ENCODE peak calls at places on chromosomes 5 and 9, in six cellular contexts. One of them, this sample, is unnamed.
A peak's percentile ranks its signal among the peaks of the same experiment; 100 is the strongest.

GRCh38 chr9:33229359-33230120 is 10.4 kb upstream of the SPINK4 start:
- DNase-seq in heart left ventricle: no peak
- DNase-seq in WTC11: peak; percentile 26
- DNase-seq in M059J: peak; percentile 76
- DNase-seq in NCI-H2107: peak; percentile 55
- DNase-seq in suprapubic skin: peak; percentile 83
- DNase-seq in this sample: no peak

GRCh38 chr5:115194671-115195070 is 25.0 kb upstream of the TRIM36 start:
- DNase-seq in heart left ventricle: no peak
- DNase-seq in WTC11: no peak
- DNase-seq in M059J: no peak
- DNase-seq in NCI-H2107: no peak
- DNase-seq in suprapubic skin: no peak
- DNase-seq in this sample: no peak

GRCh38 chr9:14136047-14136446 is 177.9 kb downstream of the NFIB start:
- DNase-seq in heart left ventricle: no peak
- DNase-seq in WTC11: no peak
- DNase-seq in M059J: no peak
- DNase-seq in NCI-H2107: no peak
- DNase-seq in suprapubic skin: no peak
- DNase-seq in this sample: no peak

GRCh38 chr5:135442387-135443256 is 4.5 kb downstream of the DCANP1 start:
- DNase-seq in heart left ventricle: peak; percentile 12
- DNase-seq in WTC11: no peak
- DNase-seq in M059J: no peak
- DNase-seq in NCI-H2107: no peak
- DNase-seq in suprapubic skin: no peak
- DNase-seq in this sample: no peak

GRCh38 chr5:134576386-134577021 is 51.0 kb downstream of the JADE2 start:
- DNase-seq in heart left ventricle: no peak
- DNase-seq in WTC11: no peak
- DNase-seq in M059J: peak; percentile 44
- DNase-seq in NCI-H2107: no peak
- DNase-seq in suprapubic skin: no peak
- DNase-seq in this sample: no peak

GRCh38 chr5:162209005-162209605 is 141.5 kb downstream of the GABRG2 start:
- DNase-seq in heart left ventricle: no peak
- DNase-seq in WTC11: peak; percentile 70
- DNase-seq in M059J: peak; percentile 8
- DNase-seq in NCI-H2107: no peak
- DNase-seq in suprapubic skin: no peak
- DNase-seq in this sample: peak; percentile 28

GRCh38 chr9:81632599-81632998 is 56.7 kb downstream of the TLE1 start:
- DNase-seq in heart left ventricle: no peak
- DNase-seq in WTC11: no peak
- DNase-seq in M059J: peak; percentile 67
- DNase-seq in NCI-H2107: no peak
- DNase-seq in suprapubic skin: no peak
- DNase-seq in this sample: no peak

GRCh38 chr9:71921190-71921814 is 9.9 kb downstream of the C9orf85 start:
- DNase-seq in heart left ventricle: no peak
- DNase-seq in WTC11: no peak
- DNase-seq in M059J: peak; percentile 84
- DNase-seq in NCI-H2107: no peak
- DNase-seq in suprapubic skin: no peak
- DNase-seq in this sample: no peak

GRCh38 chr5:134554319-134555222 is 29.1 kb downstream of the JADE2 start:
- DNase-seq in heart left ventricle: peak; percentile 85
- DNase-seq in WTC11: no peak
- DNase-seq in M059J: peak; percentile 99
- DNase-seq in NCI-H2107: no peak
- DNase-seq in suprapubic skin: no peak
- DNase-seq in this sample: peak; percentile 38

GRCh38 chr5:60163762-60164161 is 270.2 kb upstream of the PDE4D start:
- DNase-seq in heart left ventricle: no peak
- DNase-seq in WTC11: no peak
- DNase-seq in M059J: peak; percentile 48
- DNase-seq in NCI-H2107: no peak
- DNase-seq in suprapubic skin: no peak
- DNase-seq in this sample: no peak

GRCh38 chr9:14347408-14348224 is 33.7 kb upstream of the NFIB start:
- DNase-seq in heart left ventricle: peak; percentile 67
- DNase-seq in WTC11: peak; percentile 57
- DNase-seq in M059J: peak; percentile 44
- DNase-seq in NCI-H2107: no peak
- DNase-seq in suprapubic skin: no peak
- DNase-seq in this sample: no peak

GRCh38 chr5:50969207-50970145 is 303.0 kb downstream of the PARP8 start:
- DNase-seq in heart left ventricle: no peak
- DNase-seq in WTC11: peak; percentile 38
- DNase-seq in M059J: no peak
- DNase-seq in NCI-H2107: peak; percentile 18
- DNase-seq in suprapubic skin: no peak
- DNase-seq in this sample: no peak

GRCh38 chr9:124217839-124218437 is 39.8 kb upstream of the NEK6 start:
- DNase-seq in heart left ventricle: no peak
- DNase-seq in WTC11: no peak
- DNase-seq in M059J: no peak
- DNase-seq in NCI-H2107: no peak
- DNase-seq in suprapubic skin: peak; percentile 34
- DNase-seq in this sample: no peak

GRCh38 chr5:128613111-128613510 is 75.1 kb upstream of the FBN2 start:
- DNase-seq in heart left ventricle: no peak
- DNase-seq in WTC11: no peak
- DNase-seq in M059J: no peak
- DNase-seq in NCI-H2107: no peak
- DNase-seq in suprapubic skin: no peak
- DNase-seq in this sample: no peak

GRCh38 chr5:105754056-105754455 is 1916.7 kb downstream of the EFNA5 start:
- DNase-seq in heart left ventricle: no peak
- DNase-seq in WTC11: no peak
- DNase-seq in M059J: no peak
- DNase-seq in NCI-H2107: no peak
- DNase-seq in suprapubic skin: no peak
- DNase-seq in this sample: no peak

GRCh38 chr9:1474259-1474658 is 424.1 kb downstream of the DMRT2 start:
- DNase-seq in heart left ventricle: no peak
- DNase-seq in WTC11: no peak
- DNase-seq in M059J: no peak
- DNase-seq in NCI-H2107: no peak
- DNase-seq in suprapubic skin: no peak
- DNase-seq in this sample: no peak

GRCh38 chr5:926416-927171 is 33.9 kb downstream of the TRIP13 start:
- DNase-seq in heart left ventricle: no peak
- DNase-seq in WTC11: peak; percentile 56
- DNase-seq in M059J: no peak
- DNase-seq in NCI-H2107: no peak
- DNase-seq in suprapubic skin: peak; percentile 63
- DNase-seq in this sample: no peak

GRCh38 chr9:96383165-96383939 is at the start of gene SLC35D2:
- DNase-seq in heart left ventricle: peak; percentile 75
- DNase-seq in WTC11: peak; percentile 73
- DNase-seq in M059J: peak; percentile 78
- DNase-seq in NCI-H2107: no peak
- DNase-seq in suprapubic skin: peak; percentile 66
- DNase-seq in this sample: peak; percentile 76

GRCh38 chr5:79971156-79971555 is 19.9 kb downstream of the MTX3 start:
- DNase-seq in heart left ventricle: no peak
- DNase-seq in WTC11: no peak
- DNase-seq in M059J: peak; percentile 77
- DNase-seq in NCI-H2107: no peak
- DNase-seq in suprapubic skin: no peak
- DNase-seq in this sample: no peak

GRCh38 chr9:119487118-119487827 is 118.0 kb upstream of the BRINP1 start:
- DNase-seq in heart left ventricle: no peak
- DNase-seq in WTC11: peak; percentile 19
- DNase-seq in M059J: no peak
- DNase-seq in NCI-H2107: no peak
- DNase-seq in suprapubic skin: no peak
- DNase-seq in this sample: no peak

GRCh38 chr9:78131969-78132687 is 100.5 kb upstream of the GNAQ start:
- DNase-seq in heart left ventricle: no peak
- DNase-seq in WTC11: no peak
- DNase-seq in M059J: peak; percentile 61
- DNase-seq in NCI-H2107: no peak
- DNase-seq in suprapubic skin: no peak
- DNase-seq in this sample: no peak

GRCh38 chr5:2271280-2271679 is 388.6 kb upstream of the IRX4 start:
- DNase-seq in heart left ventricle: no peak
- DNase-seq in WTC11: no peak
- DNase-seq in M059J: no peak
- DNase-seq in NCI-H2107: no peak
- DNase-seq in suprapubic skin: no peak
- DNase-seq in this sample: no peak

GRCh38 chr5:42984307-42984706 is 55.8 kb downstream of the ANXA2R start:
- DNase-seq in heart left ventricle: no peak
- DNase-seq in WTC11: no peak
- DNase-seq in M059J: no peak
- DNase-seq in NCI-H2107: no peak
- DNase-seq in suprapubic skin: no peak
- DNase-seq in this sample: no peak

GRCh38 chr9:17776735-17777134 is 197.9 kb downstream of the SH3GL2 start:
- DNase-seq in heart left ventricle: peak; percentile 43
- DNase-seq in WTC11: no peak
- DNase-seq in M059J: peak; percentile 28
- DNase-seq in NCI-H2107: no peak
- DNase-seq in suprapubic skin: no peak
- DNase-seq in this sample: no peak

GRCh38 chr5:167565555-167565954 is 725.9 kb upstream of the WWC1 start:
- DNase-seq in heart left ventricle: no peak
- DNase-seq in WTC11: no peak
- DNase-seq in M059J: peak; percentile 32
- DNase-seq in NCI-H2107: no peak
- DNase-seq in suprapubic skin: no peak
- DNase-seq in this sample: peak; percentile 9

GRCh38 chr5:178651046-178651810 is 24.4 kb upstream of the CLK4 start:
- DNase-seq in heart left ventricle: no peak
- DNase-seq in WTC11: no peak
- DNase-seq in M059J: no peak
- DNase-seq in NCI-H2107: no peak
- DNase-seq in suprapubic skin: no peak
- DNase-seq in this sample: no peak

GRCh38 chr9:127214421-127215265 is 49.9 kb upstream of the GARNL3 start:
- DNase-seq in heart left ventricle: no peak
- DNase-seq in WTC11: peak; percentile 77
- DNase-seq in M059J: peak; percentile 64
- DNase-seq in NCI-H2107: peak; percentile 67
- DNase-seq in suprapubic skin: peak; percentile 61
- DNase-seq in this sample: peak; percentile 88

GRCh38 chr9:93255994-93256877 is 72.3 kb downstream of the WNK2 start:
- DNase-seq in heart left ventricle: peak; percentile 16
- DNase-seq in WTC11: no peak
- DNase-seq in M059J: no peak
- DNase-seq in NCI-H2107: no peak
- DNase-seq in suprapubic skin: peak; percentile 44
- DNase-seq in this sample: no peak

GRCh38 chr5:161391724-161392123 is 154.8 kb downstream of the GABRB2 start:
- DNase-seq in heart left ventricle: no peak
- DNase-seq in WTC11: no peak
- DNase-seq in M059J: no peak
- DNase-seq in NCI-H2107: no peak
- DNase-seq in suprapubic skin: no peak
- DNase-seq in this sample: no peak

GRCh38 chr5:60823574-60823973 is 20.5 kb downstream of the ELOVL7 start:
- DNase-seq in heart left ventricle: no peak
- DNase-seq in WTC11: no peak
- DNase-seq in M059J: no peak
- DNase-seq in NCI-H2107: no peak
- DNase-seq in suprapubic skin: no peak
- DNase-seq in this sample: no peak

GRCh38 chr5:132483101-132483500 is 7.5 kb downstream of the IRF1 start:
- DNase-seq in heart left ventricle: no peak
- DNase-seq in WTC11: no peak
- DNase-seq in M059J: no peak
- DNase-seq in NCI-H2107: no peak
- DNase-seq in suprapubic skin: peak; percentile 44
- DNase-seq in this sample: no peak

GRCh38 chr9:103545260-103545659 is 548.8 kb upstream of the SMC2 start:
- DNase-seq in heart left ventricle: no peak
- DNase-seq in WTC11: no peak
- DNase-seq in M059J: no peak
- DNase-seq in NCI-H2107: no peak
- DNase-seq in suprapubic skin: no peak
- DNase-seq in this sample: no peak

GRCh38 chr5:157026789-157027424 is 32.0 kb downstream of the HAVCR1 start:
- DNase-seq in heart left ventricle: no peak
- DNase-seq in WTC11: peak; percentile 43
- DNase-seq in M059J: peak; percentile 12
- DNase-seq in NCI-H2107: peak; percentile 24
- DNase-seq in suprapubic skin: no peak
- DNase-seq in this sample: peak; percentile 30

GRCh38 chr9:69996947-69997346 is 46.7 kb upstream of the MAMDC2 start:
- DNase-seq in heart left ventricle: no peak
- DNase-seq in WTC11: no peak
- DNase-seq in M059J: no peak
- DNase-seq in NCI-H2107: no peak
- DNase-seq in suprapubic skin: no peak
- DNase-seq in this sample: no peak

GRCh38 chr5:129904102-129904666 is at the start of gene CHSY3:
- DNase-seq in heart left ventricle: peak; percentile 84
- DNase-seq in WTC11: peak; percentile 78
- DNase-seq in M059J: peak; percentile 11
- DNase-seq in NCI-H2107: no peak
- DNase-seq in suprapubic skin: peak; percentile 87
- DNase-seq in this sample: peak; percentile 71

GRCh38 chr9:98913705-98914104 is 30.0 kb upstream of the COL15A1 start:
- DNase-seq in heart left ventricle: no peak
- DNase-seq in WTC11: no peak
- DNase-seq in M059J: no peak
- DNase-seq in NCI-H2107: no peak
- DNase-seq in suprapubic skin: no peak
- DNase-seq in this sample: no peak

GRCh38 chr5:142984525-142984924 is 214.3 kb downstream of the ARHGAP26 start:
- DNase-seq in heart left ventricle: no peak
- DNase-seq in WTC11: no peak
- DNase-seq in M059J: no peak
- DNase-seq in NCI-H2107: no peak
- DNase-seq in suprapubic skin: no peak
- DNase-seq in this sample: no peak